ENCODE peak calls at places on chromosomes 16 and 17, in eight cellular contexts. B is epithelial cell of esophagus, H is colonic mucosa, A is neural progenitor cell, I is MM.1S, W is H1, O is adrenal gland, J is brain microvascular endothelial cell. V is an unnamed sample.

GRCh38 chr17:60823520-60823919 is 145.9 kb downstream of the BCAS3 start:
- DNase-seq in B (peak; percentile 49), H (no peak), A (no peak), I (no peak), W (no peak), O (no peak), J (no peak), V (no peak)

GRCh38 chr16:85659805-85660511 is 28.8 kb downstream of the GINS2 start:
- DNase-seq in B (peak; percentile 48), H (peak; percentile 67), A (peak; percentile 81), I (peak; percentile 13), W (peak; percentile 98), O (peak; percentile 95), J (peak; percentile 65), V (peak; percentile 64)

GRCh38 chr16:1745181-1745899 is 26.0 kb downstream of the NME3 start:
- DNase-seq in B (peak; percentile 57), H (no peak), A (no peak), I (no peak), W (no peak), O (no peak), J (peak; percentile 55), V (peak; percentile 18)

GRCh38 chr17:79607941-79608728 is 2.7 kb downstream of the RBFOX3 start:
- DNase-seq in B (no peak), H (no peak), A (peak; percentile 88), I (no peak), W (peak; percentile 83), O (no peak), J (peak; percentile 4), V (peak; percentile 25)

GRCh38 chr17:29584452-29585079 is 4.9 kb downstream of the GIT1 start:
- DNase-seq in B (no peak), H (no peak), A (no peak), I (no peak), W (no peak), O (no peak), J (no peak), V (no peak)

GRCh38 chr16:16062023-16062932 is 112.9 kb downstream of the ABCC1 start:
- DNase-seq in B (no peak), H (no peak), A (peak; percentile 11), I (no peak), W (no peak), O (no peak), J (no peak), V (peak; percentile 28)

GRCh38 chr17:491086-492014 is 138.7 kb upstream of the RPH3AL start:
- DNase-seq in B (peak; percentile 18), H (peak; percentile 30), A (peak; percentile 86), I (no peak), W (peak; percentile 77), O (peak; percentile 72), J (peak; percentile 26), V (peak; percentile 50)

GRCh38 chr16:68396481-68396880 is 51.8 kb downstream of the SMPD3 start:
- DNase-seq in B (peak; percentile 59), H (peak; percentile 70), A (peak; percentile 41), I (peak; percentile 47), W (no peak), O (peak; percentile 82), J (peak; percentile 50), V (peak; percentile 57)

GRCh38 chr17:17831208-17832039 is 5.4 kb downstream of the SREBF1 start:
- DNase-seq in B (no peak), H (no peak), A (no peak), I (no peak), W (no peak), O (peak; percentile 85), J (no peak), V (no peak)

GRCh38 chr16:4200000-4200780 is 41.7 kb downstream of the SRL start:
- DNase-seq in B (peak; percentile 73), H (peak; percentile 84), A (peak; percentile 63), I (peak; percentile 47), W (peak; percentile 74), O (peak; percentile 86), J (peak; percentile 49), V (peak; percentile 68)

GRCh38 chr17:83201206-83202001 is 122.0 kb downstream of the METRNL start:
- DNase-seq in B (no peak), H (no peak), A (no peak), I (no peak), W (no peak), O (peak; percentile 44), J (no peak), V (no peak)

GRCh38 chr16:11707679-11708197 is 34.9 kb downstream of the TXNDC11 start:
- DNase-seq in B (no peak), H (no peak), A (no peak), I (no peak), W (no peak), O (no peak), J (no peak), V (no peak)

GRCh38 chr16:88379694-88380040 is 3.1 kb upstream of the ZNF469 start:
- DNase-seq in B (no peak), H (no peak), A (no peak), I (no peak), W (no peak), O (no peak), J (no peak), V (no peak)

GRCh38 chr16:75238132-75238852 is 13.1 kb downstream of the BCAR1 start:
- DNase-seq in B (no peak), H (peak; percentile 38), A (peak; percentile 46), I (no peak), W (no peak), O (peak; percentile 96), J (peak; percentile 81), V (peak; percentile 85)

GRCh38 chr16:56769674-56770073 is 39.7 kb downstream of the NUP93 start:
- DNase-seq in B (peak; percentile 48), H (peak; percentile 35), A (no peak), I (no peak), W (no peak), O (no peak), J (no peak), V (peak; percentile 23)

GRCh38 chr17:67441052-67441738 is 64.1 kb downstream of the PITPNC1 start:
- DNase-seq in B (peak; percentile 70), H (peak; percentile 34), A (peak; percentile 73), I (no peak), W (no peak), O (peak; percentile 61), J (peak; percentile 88), V (peak; percentile 61)

GRCh38 chr17:43226393-43226792 is 2.0 kb downstream of the CCDC200 start:
- DNase-seq in B (no peak), H (peak; percentile 1), A (no peak), I (no peak), W (peak; percentile 11), O (no peak), J (no peak), V (no peak)

GRCh38 chr16:89473136-89473712 is 17.1 kb downstream of the ANKRD11 start:
- DNase-seq in B (no peak), H (no peak), A (no peak), I (no peak), W (no peak), O (no peak), J (no peak), V (no peak)

GRCh38 chr16:89476379-89476778 is 14.0 kb downstream of the ANKRD11 start:
- DNase-seq in B (peak; percentile 99), H (no peak), A (no peak), I (no peak), W (no peak), O (no peak), J (no peak), V (no peak)

GRCh38 chr16:89476811-89477261 is 13.5 kb downstream of the ANKRD11 start:
- DNase-seq in B (peak; percentile 86), H (no peak), A (no peak), I (no peak), W (no peak), O (no peak), J (no peak), V (no peak)

GRCh38 chr16:89473791-89474414 is 16.5 kb downstream of the ANKRD11 start:
- DNase-seq in B (peak; percentile 82), H (no peak), A (no peak), I (no peak), W (no peak), O (no peak), J (peak; percentile 34), V (peak; percentile 68)

GRCh38 chr16:89475144-89475543 is 15.2 kb downstream of the ANKRD11 start:
- DNase-seq in B (no peak), H (no peak), A (no peak), I (no peak), W (no peak), O (no peak), J (no peak), V (no peak)
- TF ChIP-seq CTCF in B (no peak), H (no peak), A (no peak), I (no peak), W (no peak), O (no peak), J (no peak), V (no peak)

DNA sequence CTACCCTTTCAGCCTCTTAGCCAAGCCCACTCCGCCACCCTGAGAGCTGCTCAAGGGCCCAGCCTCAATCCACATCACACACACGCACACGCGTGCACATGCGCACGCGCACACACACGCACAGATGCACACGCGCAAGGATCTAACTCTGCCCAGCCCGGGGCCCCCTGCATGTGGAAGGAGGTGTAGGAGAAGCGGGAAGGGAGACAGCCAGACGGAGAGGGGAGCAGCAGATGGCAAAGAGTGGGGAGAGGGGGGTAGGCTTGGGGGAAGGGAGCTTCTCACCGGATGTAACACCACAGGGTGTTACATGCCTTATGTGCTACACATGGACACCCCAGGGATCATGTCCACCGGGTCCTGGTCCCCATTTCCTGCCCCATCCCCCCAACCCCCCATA is 15.3 kb downstream of the DLG4 start:
- DNase-seq in B (no peak), H (no peak), A (no peak), I (no peak), W (no peak), O (no peak), J (no peak), V (no peak)
- H3K4me3 ChIP-seq in B (no peak overlapping the region), H (no peak overlapping the region), A (peak overlapping the region; percentile 58), I (no peak overlapping the region), W (peak overlapping the region; percentile 19), O (no peak overlapping the region), J (peak overlapping the region; percentile 64), V (peak overlapping the region; percentile 52)

DNA sequence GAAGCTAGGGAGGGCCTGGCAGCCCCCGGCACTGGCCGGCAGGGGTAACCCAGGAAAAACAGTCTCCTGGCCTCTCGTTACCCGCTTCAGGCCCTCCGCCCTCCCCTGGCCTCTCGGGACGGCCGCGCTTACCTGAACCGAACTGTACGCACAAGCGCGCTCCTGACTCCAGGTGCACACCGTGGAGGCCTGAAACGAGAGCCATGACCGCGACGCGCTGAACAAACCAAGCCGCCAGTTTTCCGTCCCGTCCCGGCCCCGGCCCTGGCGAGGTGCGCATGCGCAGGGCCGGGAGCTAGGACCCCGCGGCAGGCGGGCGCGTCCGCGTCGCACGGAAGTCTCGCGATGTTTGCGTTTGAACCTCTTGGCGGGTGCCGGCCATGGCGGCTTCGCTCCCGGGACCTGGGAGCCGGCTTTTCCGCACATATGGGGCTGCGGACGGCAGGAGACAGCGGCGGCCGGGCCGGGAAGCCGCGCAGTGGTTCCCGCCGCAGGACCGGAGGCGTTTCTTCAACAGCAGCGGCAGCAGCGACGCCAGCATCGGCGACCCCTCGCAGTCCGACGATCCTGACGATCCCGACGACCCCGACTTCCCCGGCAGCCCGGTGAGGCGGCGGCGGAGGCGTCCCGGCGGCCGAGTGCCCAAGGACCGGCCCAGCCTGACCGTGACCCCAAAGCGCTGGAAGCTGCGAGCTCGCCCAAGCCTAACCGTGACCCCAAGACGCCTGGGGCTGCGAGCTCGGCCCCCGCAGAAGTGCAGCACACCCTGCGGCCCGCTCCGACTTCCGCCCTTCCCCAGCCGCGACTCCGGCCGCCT is at the start of gene HASPIN:
- DNase-seq in B (peak; percentile 90), H (peak; percentile 93), A (peak; percentile 99), I (peak; percentile 95), W (peak; percentile 95), O (peak; percentile 93), J (peak; percentile 56), V (peak; percentile 90)
- TF ChIP-seq CTCF in B (no peak), H (no peak), A (peak; percentile 47), I (peak; percentile 15), W (peak; percentile 17), O (peak; percentile 49), J (peak; percentile 64), V (peak; percentile 29)

GRCh38 chr17:78490673-78491072 is 86.5 kb downstream of the DNAH17 start:
- DNase-seq in B (no peak), H (no peak), A (no peak), I (no peak), W (no peak), O (no peak), J (no peak), V (no peak)
- H3K4me3 ChIP-seq in B (no peak overlapping the region), H (no peak overlapping the region), A (no peak overlapping the region), I (no peak overlapping the region), W (no peak overlapping the region), O (no peak overlapping the region), J (no peak overlapping the region), V (no peak overlapping the region)

V was measured in fibroblast of pulmonary artery.